ENCODE peak calls at places on chromosome 15, in five cellular contexts. Z, V, L, O and J are unnamed samples.

GRCh38 chr15:81279621-81280051 is 44.3 kb downstream of the STARD5 start:
- DNase-seq in Z (no peak), V (no peak), L (no peak), O (no peak), J (peak; percentile 82)

GRCh38 chr15:34109775-34110663 is 8.1 kb downstream of the PGBD4 start:
- DNase-seq in Z (no peak), V (peak; percentile 32), L (peak; percentile 11), O (peak; percentile 67), J (no peak)

GRCh38 chr15:78715930-78716329 is 74.9 kb upstream of the CHRNB4 start:
- DNase-seq in Z (no peak), V (no peak), L (no peak), O (peak; percentile 78), J (no peak)

GRCh38 chr15:100060276-100060926 is 281.4 kb downstream of the ADAMTS17 start:
- DNase-seq in Z (no peak), V (no peak), L (no peak), O (peak; percentile 7), J (no peak)

GRCh38 chr15:47822066-47822465 is 104.8 kb downstream of the SEMA6D start:
- DNase-seq in Z (no peak), V (no peak), L (no peak), O (no peak), J (no peak)

GRCh38 chr15:67036775-67037555 is 28.4 kb upstream of the SMAD3 start:
- DNase-seq in Z (no peak), V (no peak), L (no peak), O (no peak), J (no peak)

GRCh38 chr15:64019764-64020163 is 26.5 kb downstream of the DAPK2 start:
- DNase-seq in Z (peak; percentile 55), V (no peak), L (no peak), O (peak; percentile 76), J (no peak)

GRCh38 chr15:77863491-77864105 is 213.9 kb downstream of the TBC1D2B start:
- DNase-seq in Z (no peak), V (no peak), L (no peak), O (no peak), J (no peak)

GRCh38 chr15:22968356-22968755 is 11.8 kb downstream of the CYFIP1 start:
- DNase-seq in Z (no peak), V (no peak), L (no peak), O (peak; percentile 95), J (no peak)
- H3K27ac ChIP-seq in Z (no peak overlapping the region), V (no peak overlapping the region), L (no peak overlapping the region), O (peak overlapping the region; percentile 85), J (no peak overlapping the region)

GRCh38 chr15:51024735-51025453 is 69.8 kb downstream of the TNFAIP8L3 start:
- DNase-seq in Z (no peak), V (no peak), L (no peak), O (peak; percentile 44), J (no peak)
- H3K36me3 ChIP-seq in Z (no peaks in the 10 kb centered on the region), V (no peaks in the 10 kb centered on the region), L (no peaks in the 10 kb centered on the region), O (peaks cover 1% of the 10 kb centered on the region), J (no peaks in the 10 kb centered on the region)

GRCh38 chr15:27707216-27707710 is 391.9 kb downstream of the OCA2 start:
- DNase-seq in Z (no peak), V (no peak), L (no peak), O (no peak), J (no peak)

GRCh38 chr15:27701956-27702355 is 397.2 kb downstream of the OCA2 start:
- DNase-seq in Z (no peak), V (no peak), L (no peak), O (no peak), J (peak; percentile 85)

GRCh38 chr15:27706300-27706699 is 392.8 kb downstream of the OCA2 start:
- DNase-seq in Z (no peak), V (no peak), L (no peak), O (no peak), J (no peak)

GRCh38 chr15:27701014-27701413 is 398.1 kb downstream of the OCA2 start:
- DNase-seq in Z (no peak), V (no peak), L (no peak), O (no peak), J (no peak)

GRCh38 chr15:27704939-27705514 is 394.1 kb downstream of the OCA2 start:
- DNase-seq in Z (no peak), V (peak; percentile 60), L (no peak), O (no peak), J (no peak)
- H3K9me3 ChIP-seq in Z (no peaks in the 10 kb centered on the region), V (peaks cover 13% of the 10 kb centered on the region), L (no peaks in the 10 kb centered on the region), O (no peaks in the 10 kb centered on the region), J (no peaks in the 10 kb centered on the region)

GRCh38 chr15:41279535-41280283 is 48.6 kb downstream of the CHP1 start:
- DNase-seq in Z (no peak), V (no peak), L (no peak), O (no peak), J (no peak)
- H3K27ac ChIP-seq in Z (no peak overlapping the region), V (no peak overlapping the region), L (no peak overlapping the region), O (no peak overlapping the region), J (no peak overlapping the region)

GRCh38 chr15:74584204-74584603 is 31.4 kb upstream of the CLK3 start:
- DNase-seq in Z (no peak), V (no peak), L (no peak), O (no peak), J (no peak)
- H3K36me3 ChIP-seq in Z (no peaks in the 10 kb centered on the region), V (no peaks in the 10 kb centered on the region), L (no peaks in the 10 kb centered on the region), O (no peaks in the 10 kb centered on the region), J (no peaks in the 10 kb centered on the region)

GRCh38 chr15:93241696-93242585 is 152.9 kb upstream of the RGMA start:
- DNase-seq in Z (no peak), V (peak; percentile 65), L (no peak), O (no peak), J (no peak)
- H3K9me3 ChIP-seq in Z (no peaks in the 10 kb centered on the region), V (no peaks in the 10 kb centered on the region), L (no peaks in the 10 kb centered on the region), O (no peaks in the 10 kb centered on the region), J (no peaks in the 10 kb centered on the region)

GRCh38 chr15:41695750-41696436 is 35.7 kb downstream of the MGA start:
- DNase-seq in Z (no peak), V (no peak), L (peak; percentile 42), O (peak; percentile 12), J (no peak)
- H3K27ac ChIP-seq in Z (no peak overlapping the region), V (no peak overlapping the region), L (no peak overlapping the region), O (no peak overlapping the region), J (no peak overlapping the region)

DNA sequence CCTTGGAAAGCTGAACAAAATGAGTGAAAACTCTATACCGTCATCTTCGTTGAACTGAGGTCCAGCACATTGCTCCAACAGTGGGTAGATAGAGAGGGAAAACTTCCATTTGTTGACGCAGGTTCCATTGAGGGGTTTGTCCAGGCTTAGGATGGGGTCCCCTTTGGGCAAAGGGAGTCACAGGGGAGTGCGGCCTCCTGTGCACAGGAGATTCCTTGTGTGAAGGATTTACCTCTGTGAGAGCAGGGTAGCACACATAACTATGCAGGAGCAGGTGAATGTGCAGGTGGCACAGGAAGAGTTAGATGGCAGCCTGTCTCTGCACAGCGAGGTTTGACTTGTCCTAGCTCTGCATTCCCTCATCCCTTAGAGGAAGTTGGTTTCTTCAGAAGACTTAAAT is 139.3 kb downstream of the SNRPN start:
- DNase-seq in Z (no peak), V (no peak), L (no peak), O (no peak), J (peak; percentile 65)
- H3K36me3 ChIP-seq in Z (peaks cover 25% of the 10 kb centered on the region), V (peaks cover 12% of the 10 kb centered on the region), L (no peaks in the 10 kb centered on the region), O (peaks cover 6% of the 10 kb centered on the region), J (peaks cover 89% of the 10 kb centered on the region)

DNA sequence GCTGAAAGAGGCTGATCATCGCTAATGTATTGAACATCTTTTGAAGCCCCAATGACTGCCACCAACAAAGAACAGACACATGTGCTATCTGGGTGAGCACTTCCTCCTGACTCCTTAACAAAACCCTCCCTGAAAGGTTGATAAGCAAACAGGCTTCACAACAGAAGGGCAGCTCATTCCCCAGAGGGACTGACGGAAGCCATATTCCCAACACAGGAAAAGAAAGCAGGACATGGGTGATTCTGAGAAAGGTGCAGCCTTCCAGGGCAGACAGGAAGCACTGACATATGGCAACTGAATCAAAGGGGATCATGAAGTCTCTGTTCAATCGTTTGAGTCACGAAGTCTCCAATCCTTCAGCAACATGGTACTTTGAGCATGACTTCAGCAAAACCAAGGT is 929.0 kb downstream of the MCTP2 start:
- DNase-seq in Z (no peak), V (no peak), L (no peak), O (no peak), J (no peak)
- H3K9me3 ChIP-seq in Z (no peaks in the 10 kb centered on the region), V (no peaks in the 10 kb centered on the region), L (no peaks in the 10 kb centered on the region), O (no peaks in the 10 kb centered on the region), J (no peaks in the 10 kb centered on the region)